ENCODE peak calls at places on chromosomes 2 and 18, in ten cellular contexts. One of them, this sample, is unnamed.
A peak's percentile ranks its signal among the peaks of the same experiment; 100 is the strongest.

GRCh38 chr2:167134381-167135072 is 246.2 kb downstream of the XIRP2 start:
- DNase-seq in EL: peak; percentile 83
- DNase-seq in epithelial cell of esophagus: peak; percentile 82
- DNase-seq in right lobe of liver: no peak
- DNase-seq in fibroblast of gingiva: peak; percentile 42
- DNase-seq in HCT116: no peak
- DNase-seq in naive thymus-derived CD8-positive, alpha-beta T cell: no peak
- DNase-seq in heart right ventricle: no peak
- DNase-seq in stimulated activated CD4-positive, alpha-beta T cell treated with anti-CD3 and anti-CD28 coated beads, TNF-alpha, amount 100 ng/mL, for 48 hours: no peak
- DNase-seq in activated CD8-positive, alpha-beta memory T cell treated with anti-CD3 and anti-CD28 coated beads, Interleukin-2, amount 50 U/mL, for 4 hours: no peak
- DNase-seq in this sample: no peak

GRCh38 chr18:74278058-74278457 is 13.7 kb downstream of the CYB5A start:
- DNase-seq in HCT116: no peak
- DNase-seq in naive thymus-derived CD8-positive, alpha-beta T cell: no peak
- DNase-seq in EL: no peak
- DNase-seq in fibroblast of gingiva: no peak
- DNase-seq in right lobe of liver: peak; percentile 87
- DNase-seq in activated CD8-positive, alpha-beta memory T cell treated with anti-CD3 and anti-CD28 coated beads, Interleukin-2, amount 50 U/mL, for 4 hours: no peak
- DNase-seq in heart right ventricle: no peak
- DNase-seq in epithelial cell of esophagus: no peak
- DNase-seq in stimulated activated CD4-positive, alpha-beta T cell treated with anti-CD3 and anti-CD28 coated beads, TNF-alpha, amount 100 ng/mL, for 48 hours: no peak
- DNase-seq in this sample: no peak

GRCh38 chr2:31187166-31187565 is 30.1 kb downstream of the CAPN14 start:
- DNase-seq in fibroblast of gingiva: no peak
- DNase-seq in activated CD8-positive, alpha-beta memory T cell treated with anti-CD3 and anti-CD28 coated beads, Interleukin-2, amount 50 U/mL, for 4 hours: no peak
- DNase-seq in right lobe of liver: no peak
- DNase-seq in stimulated activated CD4-positive, alpha-beta T cell treated with anti-CD3 and anti-CD28 coated beads, TNF-alpha, amount 100 ng/mL, for 48 hours: no peak
- DNase-seq in EL: no peak
- DNase-seq in naive thymus-derived CD8-positive, alpha-beta T cell: no peak
- DNase-seq in heart right ventricle: no peak
- DNase-seq in HCT116: no peak
- DNase-seq in epithelial cell of esophagus: no peak
- DNase-seq in this sample: no peak

GRCh38 chr2:188291617-188292445 is at the start of gene GULP1:
- DNase-seq in heart right ventricle: peak; percentile 76
- DNase-seq in right lobe of liver: peak; percentile 71
- DNase-seq in naive thymus-derived CD8-positive, alpha-beta T cell: no peak
- DNase-seq in epithelial cell of esophagus: peak; percentile 70
- DNase-seq in HCT116: no peak
- DNase-seq in activated CD8-positive, alpha-beta memory T cell treated with anti-CD3 and anti-CD28 coated beads, Interleukin-2, amount 50 U/mL, for 4 hours: no peak
- DNase-seq in EL: peak; percentile 82
- DNase-seq in stimulated activated CD4-positive, alpha-beta T cell treated with anti-CD3 and anti-CD28 coated beads, TNF-alpha, amount 100 ng/mL, for 48 hours: no peak
- DNase-seq in fibroblast of gingiva: peak; percentile 73
- DNase-seq in this sample: peak; percentile 80

GRCh38 chr2:201006704-201007103 is 43.2 kb upstream of the ORC2 start:
- DNase-seq in fibroblast of gingiva: no peak
- DNase-seq in EL: no peak
- DNase-seq in stimulated activated CD4-positive, alpha-beta T cell treated with anti-CD3 and anti-CD28 coated beads, TNF-alpha, amount 100 ng/mL, for 48 hours: no peak
- DNase-seq in naive thymus-derived CD8-positive, alpha-beta T cell: no peak
- DNase-seq in right lobe of liver: no peak
- DNase-seq in HCT116: no peak
- DNase-seq in activated CD8-positive, alpha-beta memory T cell treated with anti-CD3 and anti-CD28 coated beads, Interleukin-2, amount 50 U/mL, for 4 hours: no peak
- DNase-seq in heart right ventricle: no peak
- DNase-seq in epithelial cell of esophagus: no peak
- DNase-seq in this sample: no peak

GRCh38 chr18:11984091-11984490 is 2.8 kb downstream of the IMPA2 start:
- DNase-seq in epithelial cell of esophagus: no peak
- DNase-seq in fibroblast of gingiva: no peak
- DNase-seq in HCT116: no peak
- DNase-seq in naive thymus-derived CD8-positive, alpha-beta T cell: no peak
- DNase-seq in right lobe of liver: no peak
- DNase-seq in heart right ventricle: no peak
- DNase-seq in EL: no peak
- DNase-seq in stimulated activated CD4-positive, alpha-beta T cell treated with anti-CD3 and anti-CD28 coated beads, TNF-alpha, amount 100 ng/mL, for 48 hours: no peak
- DNase-seq in activated CD8-positive, alpha-beta memory T cell treated with anti-CD3 and anti-CD28 coated beads, Interleukin-2, amount 50 U/mL, for 4 hours: no peak
- DNase-seq in this sample: no peak

GRCh38 chr2:64562148-64562784 is 38.1 kb downstream of the AFTPH start:
- DNase-seq in right lobe of liver: no peak
- DNase-seq in HCT116: peak; percentile 10
- DNase-seq in naive thymus-derived CD8-positive, alpha-beta T cell: peak; percentile 7
- DNase-seq in epithelial cell of esophagus: peak; percentile 20
- DNase-seq in heart right ventricle: no peak
- DNase-seq in activated CD8-positive, alpha-beta memory T cell treated with anti-CD3 and anti-CD28 coated beads, Interleukin-2, amount 50 U/mL, for 4 hours: no peak
- DNase-seq in EL: peak; percentile 19
- DNase-seq in fibroblast of gingiva: peak; percentile 4
- DNase-seq in stimulated activated CD4-positive, alpha-beta T cell treated with anti-CD3 and anti-CD28 coated beads, TNF-alpha, amount 100 ng/mL, for 48 hours: no peak
- DNase-seq in this sample: no peak

GRCh38 chr18:54269924-54270844 is 867 bp downstream of the POLI start:
- DNase-seq in activated CD8-positive, alpha-beta memory T cell treated with anti-CD3 and anti-CD28 coated beads, Interleukin-2, amount 50 U/mL, for 4 hours: peak; percentile 46
- DNase-seq in heart right ventricle: peak; percentile 38
- DNase-seq in fibroblast of gingiva: peak; percentile 14
- DNase-seq in stimulated activated CD4-positive, alpha-beta T cell treated with anti-CD3 and anti-CD28 coated beads, TNF-alpha, amount 100 ng/mL, for 48 hours: no peak
- DNase-seq in epithelial cell of esophagus: peak; percentile 64
- DNase-seq in naive thymus-derived CD8-positive, alpha-beta T cell: no peak
- DNase-seq in right lobe of liver: peak; percentile 65
- DNase-seq in HCT116: peak; percentile 68
- DNase-seq in EL: peak; percentile 35
- DNase-seq in this sample: no peak

GRCh38 chr2:44716131-44716530 is 225.4 kb upstream of the SIX3 start:
- DNase-seq in fibroblast of gingiva: peak; percentile 5
- DNase-seq in stimulated activated CD4-positive, alpha-beta T cell treated with anti-CD3 and anti-CD28 coated beads, TNF-alpha, amount 100 ng/mL, for 48 hours: no peak
- DNase-seq in naive thymus-derived CD8-positive, alpha-beta T cell: no peak
- DNase-seq in heart right ventricle: no peak
- DNase-seq in activated CD8-positive, alpha-beta memory T cell treated with anti-CD3 and anti-CD28 coated beads, Interleukin-2, amount 50 U/mL, for 4 hours: no peak
- DNase-seq in EL: no peak
- DNase-seq in right lobe of liver: no peak
- DNase-seq in HCT116: no peak
- DNase-seq in epithelial cell of esophagus: no peak
- DNase-seq in this sample: no peak

GRCh38 chr2:48197618-48198017 is 291.3 kb upstream of the FBXO11 start:
- DNase-seq in naive thymus-derived CD8-positive, alpha-beta T cell: no peak
- DNase-seq in activated CD8-positive, alpha-beta memory T cell treated with anti-CD3 and anti-CD28 coated beads, Interleukin-2, amount 50 U/mL, for 4 hours: no peak
- DNase-seq in heart right ventricle: no peak
- DNase-seq in epithelial cell of esophagus: no peak
- DNase-seq in fibroblast of gingiva: no peak
- DNase-seq in HCT116: no peak
- DNase-seq in EL: no peak
- DNase-seq in right lobe of liver: no peak
- DNase-seq in stimulated activated CD4-positive, alpha-beta T cell treated with anti-CD3 and anti-CD28 coated beads, TNF-alpha, amount 100 ng/mL, for 48 hours: no peak
- DNase-seq in this sample: no peak

GRCh38 chr2:173427887-173428683 is 73.4 kb downstream of the CDCA7 start:
- DNase-seq in naive thymus-derived CD8-positive, alpha-beta T cell: no peak
- DNase-seq in epithelial cell of esophagus: peak; percentile 95
- DNase-seq in right lobe of liver: peak; percentile 73
- DNase-seq in stimulated activated CD4-positive, alpha-beta T cell treated with anti-CD3 and anti-CD28 coated beads, TNF-alpha, amount 100 ng/mL, for 48 hours: no peak
- DNase-seq in EL: peak; percentile 15
- DNase-seq in fibroblast of gingiva: peak; percentile 46
- DNase-seq in HCT116: no peak
- DNase-seq in heart right ventricle: peak; percentile 62
- DNase-seq in activated CD8-positive, alpha-beta memory T cell treated with anti-CD3 and anti-CD28 coated beads, Interleukin-2, amount 50 U/mL, for 4 hours: no peak
- DNase-seq in this sample: peak; percentile 66

GRCh38 chr2:98899041-98899702 is 36.9 kb downstream of the CRACDL start:
- DNase-seq in activated CD8-positive, alpha-beta memory T cell treated with anti-CD3 and anti-CD28 coated beads, Interleukin-2, amount 50 U/mL, for 4 hours: no peak
- DNase-seq in naive thymus-derived CD8-positive, alpha-beta T cell: no peak
- DNase-seq in right lobe of liver: no peak
- DNase-seq in stimulated activated CD4-positive, alpha-beta T cell treated with anti-CD3 and anti-CD28 coated beads, TNF-alpha, amount 100 ng/mL, for 48 hours: no peak
- DNase-seq in EL: no peak
- DNase-seq in HCT116: no peak
- DNase-seq in fibroblast of gingiva: no peak
- DNase-seq in epithelial cell of esophagus: no peak
- DNase-seq in heart right ventricle: no peak
- DNase-seq in this sample: no peak

GRCh38 chr2:46297546-46298271 is 502 bp downstream of the EPAS1 start:
- DNase-seq in heart right ventricle: peak; percentile 78
- DNase-seq in fibroblast of gingiva: no peak
- DNase-seq in right lobe of liver: peak; percentile 95
- DNase-seq in stimulated activated CD4-positive, alpha-beta T cell treated with anti-CD3 and anti-CD28 coated beads, TNF-alpha, amount 100 ng/mL, for 48 hours: peak; percentile 68
- DNase-seq in activated CD8-positive, alpha-beta memory T cell treated with anti-CD3 and anti-CD28 coated beads, Interleukin-2, amount 50 U/mL, for 4 hours: peak; percentile 81
- DNase-seq in epithelial cell of esophagus: peak; percentile 87
- DNase-seq in HCT116: no peak
- DNase-seq in naive thymus-derived CD8-positive, alpha-beta T cell: peak; percentile 58
- DNase-seq in EL: peak; percentile 25
- DNase-seq in this sample: peak; percentile 75

GRCh38 chr2:42105330-42106256 is 57.8 kb downstream of the PKDCC start:
- DNase-seq in activated CD8-positive, alpha-beta memory T cell treated with anti-CD3 and anti-CD28 coated beads, Interleukin-2, amount 50 U/mL, for 4 hours: peak; percentile 81
- DNase-seq in heart right ventricle: peak; percentile 51
- DNase-seq in right lobe of liver: peak; percentile 80
- DNase-seq in naive thymus-derived CD8-positive, alpha-beta T cell: peak; percentile 90
- DNase-seq in stimulated activated CD4-positive, alpha-beta T cell treated with anti-CD3 and anti-CD28 coated beads, TNF-alpha, amount 100 ng/mL, for 48 hours: peak; percentile 64
- DNase-seq in fibroblast of gingiva: no peak
- DNase-seq in HCT116: no peak
- DNase-seq in EL: no peak
- DNase-seq in epithelial cell of esophagus: no peak
- DNase-seq in this sample: peak; percentile 65

GRCh38 chr2:111121028-111121872 is 536 bp downstream of the BCL2L11 start:
- DNase-seq in epithelial cell of esophagus: peak; percentile 50
- DNase-seq in EL: peak; percentile 53
- DNase-seq in naive thymus-derived CD8-positive, alpha-beta T cell: peak; percentile 39
- DNase-seq in heart right ventricle: peak; percentile 38
- DNase-seq in HCT116: no peak
- DNase-seq in stimulated activated CD4-positive, alpha-beta T cell treated with anti-CD3 and anti-CD28 coated beads, TNF-alpha, amount 100 ng/mL, for 48 hours: peak; percentile 41
- DNase-seq in activated CD8-positive, alpha-beta memory T cell treated with anti-CD3 and anti-CD28 coated beads, Interleukin-2, amount 50 U/mL, for 4 hours: peak; percentile 53
- DNase-seq in right lobe of liver: peak; percentile 77
- DNase-seq in fibroblast of gingiva: no peak
- DNase-seq in this sample: peak; percentile 56

GRCh38 chr18:62198259-62198658 is 11.2 kb downstream of the RELCH start:
- DNase-seq in epithelial cell of esophagus: peak; percentile 95
- DNase-seq in stimulated activated CD4-positive, alpha-beta T cell treated with anti-CD3 and anti-CD28 coated beads, TNF-alpha, amount 100 ng/mL, for 48 hours: no peak
- DNase-seq in right lobe of liver: no peak
- DNase-seq in HCT116: no peak
- DNase-seq in EL: no peak
- DNase-seq in naive thymus-derived CD8-positive, alpha-beta T cell: no peak
- DNase-seq in activated CD8-positive, alpha-beta memory T cell treated with anti-CD3 and anti-CD28 coated beads, Interleukin-2, amount 50 U/mL, for 4 hours: no peak
- DNase-seq in fibroblast of gingiva: no peak
- DNase-seq in heart right ventricle: no peak
- DNase-seq in this sample: no peak

GRCh38 chr2:190637903-190638618 is 10.8 kb upstream of the NAB1 start:
- DNase-seq in fibroblast of gingiva: no peak
- DNase-seq in EL: no peak
- DNase-seq in activated CD8-positive, alpha-beta memory T cell treated with anti-CD3 and anti-CD28 coated beads, Interleukin-2, amount 50 U/mL, for 4 hours: no peak
- DNase-seq in naive thymus-derived CD8-positive, alpha-beta T cell: no peak
- DNase-seq in stimulated activated CD4-positive, alpha-beta T cell treated with anti-CD3 and anti-CD28 coated beads, TNF-alpha, amount 100 ng/mL, for 48 hours: no peak
- DNase-seq in HCT116: no peak
- DNase-seq in right lobe of liver: peak; percentile 85
- DNase-seq in heart right ventricle: peak; percentile 62
- DNase-seq in epithelial cell of esophagus: no peak
- DNase-seq in this sample: peak; percentile 75

GRCh38 chr2:172297531-172297930 is 129.9 kb upstream of the ITGA6 start:
- DNase-seq in stimulated activated CD4-positive, alpha-beta T cell treated with anti-CD3 and anti-CD28 coated beads, TNF-alpha, amount 100 ng/mL, for 48 hours: no peak
- DNase-seq in activated CD8-positive, alpha-beta memory T cell treated with anti-CD3 and anti-CD28 coated beads, Interleukin-2, amount 50 U/mL, for 4 hours: no peak
- DNase-seq in EL: no peak
- DNase-seq in right lobe of liver: no peak
- DNase-seq in HCT116: no peak
- DNase-seq in fibroblast of gingiva: no peak
- DNase-seq in heart right ventricle: no peak
- DNase-seq in epithelial cell of esophagus: no peak
- DNase-seq in naive thymus-derived CD8-positive, alpha-beta T cell: no peak
- DNase-seq in this sample: no peak

GRCh38 chr18:41761329-41762028 is 193.6 kb upstream of the PIK3C3 start:
- DNase-seq in right lobe of liver: no peak
- DNase-seq in stimulated activated CD4-positive, alpha-beta T cell treated with anti-CD3 and anti-CD28 coated beads, TNF-alpha, amount 100 ng/mL, for 48 hours: no peak
- DNase-seq in activated CD8-positive, alpha-beta memory T cell treated with anti-CD3 and anti-CD28 coated beads, Interleukin-2, amount 50 U/mL, for 4 hours: no peak
- DNase-seq in HCT116: no peak
- DNase-seq in fibroblast of gingiva: peak; percentile 60
- DNase-seq in epithelial cell of esophagus: peak; percentile 93
- DNase-seq in EL: peak; percentile 92
- DNase-seq in naive thymus-derived CD8-positive, alpha-beta T cell: no peak
- DNase-seq in heart right ventricle: no peak
- DNase-seq in this sample: no peak

GRCh38 chr2:133085646-133086045 is 415.6 kb upstream of the LYPD1 start:
- DNase-seq in heart right ventricle: no peak
- DNase-seq in stimulated activated CD4-positive, alpha-beta T cell treated with anti-CD3 and anti-CD28 coated beads, TNF-alpha, amount 100 ng/mL, for 48 hours: no peak
- DNase-seq in epithelial cell of esophagus: no peak
- DNase-seq in right lobe of liver: no peak
- DNase-seq in naive thymus-derived CD8-positive, alpha-beta T cell: no peak
- DNase-seq in EL: no peak
- DNase-seq in activated CD8-positive, alpha-beta memory T cell treated with anti-CD3 and anti-CD28 coated beads, Interleukin-2, amount 50 U/mL, for 4 hours: no peak
- DNase-seq in HCT116: no peak
- DNase-seq in fibroblast of gingiva: no peak
- DNase-seq in this sample: no peak

GRCh38 chr2:65453916-65454315 is 21.5 kb upstream of the SPRED2 start:
- DNase-seq in EL: peak; percentile 53
- DNase-seq in heart right ventricle: no peak
- DNase-seq in naive thymus-derived CD8-positive, alpha-beta T cell: no peak
- DNase-seq in HCT116: no peak
- DNase-seq in fibroblast of gingiva: no peak
- DNase-seq in right lobe of liver: no peak
- DNase-seq in activated CD8-positive, alpha-beta memory T cell treated with anti-CD3 and anti-CD28 coated beads, Interleukin-2, amount 50 U/mL, for 4 hours: no peak
- DNase-seq in epithelial cell of esophagus: peak; percentile 68
- DNase-seq in stimulated activated CD4-positive, alpha-beta T cell treated with anti-CD3 and anti-CD28 coated beads, TNF-alpha, amount 100 ng/mL, for 48 hours: no peak
- DNase-seq in this sample: no peak

GRCh38 chr2:111534816-111535803 is 348.9 kb downstream of the ANAPC1 start:
- DNase-seq in activated CD8-positive, alpha-beta memory T cell treated with anti-CD3 and anti-CD28 coated beads, Interleukin-2, amount 50 U/mL, for 4 hours: no peak
- DNase-seq in right lobe of liver: no peak
- DNase-seq in epithelial cell of esophagus: peak; percentile 16
- DNase-seq in fibroblast of gingiva: peak; percentile 16
- DNase-seq in naive thymus-derived CD8-positive, alpha-beta T cell: no peak
- DNase-seq in heart right ventricle: no peak
- DNase-seq in EL: peak; percentile 66
- DNase-seq in HCT116: no peak
- DNase-seq in stimulated activated CD4-positive, alpha-beta T cell treated with anti-CD3 and anti-CD28 coated beads, TNF-alpha, amount 100 ng/mL, for 48 hours: no peak
- DNase-seq in this sample: no peak

GRCh38 chr18:64993695-64994094 is 757.1 kb upstream of the CDH7 start:
- DNase-seq in stimulated activated CD4-positive, alpha-beta T cell treated with anti-CD3 and anti-CD28 coated beads, TNF-alpha, amount 100 ng/mL, for 48 hours: no peak
- DNase-seq in heart right ventricle: no peak
- DNase-seq in HCT116: no peak
- DNase-seq in activated CD8-positive, alpha-beta memory T cell treated with anti-CD3 and anti-CD28 coated beads, Interleukin-2, amount 50 U/mL, for 4 hours: no peak
- DNase-seq in epithelial cell of esophagus: no peak
- DNase-seq in naive thymus-derived CD8-positive, alpha-beta T cell: no peak
- DNase-seq in fibroblast of gingiva: no peak
- DNase-seq in right lobe of liver: no peak
- DNase-seq in EL: no peak
- DNase-seq in this sample: no peak

GRCh38 chr2:210188190-210188589 is 17.0 kb upstream of the KANSL1L start:
- DNase-seq in EL: no peak
- DNase-seq in stimulated activated CD4-positive, alpha-beta T cell treated with anti-CD3 and anti-CD28 coated beads, TNF-alpha, amount 100 ng/mL, for 48 hours: no peak
- DNase-seq in heart right ventricle: no peak
- DNase-seq in naive thymus-derived CD8-positive, alpha-beta T cell: no peak
- DNase-seq in fibroblast of gingiva: no peak
- DNase-seq in epithelial cell of esophagus: no peak
- DNase-seq in HCT116: no peak
- DNase-seq in right lobe of liver: no peak
- DNase-seq in activated CD8-positive, alpha-beta memory T cell treated with anti-CD3 and anti-CD28 coated beads, Interleukin-2, amount 50 U/mL, for 4 hours: no peak
- DNase-seq in this sample: no peak

GRCh38 chr2:68388772-68389171 is 23.7 kb downstream of the PLEK start:
- DNase-seq in right lobe of liver: no peak
- DNase-seq in naive thymus-derived CD8-positive, alpha-beta T cell: no peak
- DNase-seq in activated CD8-positive, alpha-beta memory T cell treated with anti-CD3 and anti-CD28 coated beads, Interleukin-2, amount 50 U/mL, for 4 hours: no peak
- DNase-seq in EL: no peak
- DNase-seq in heart right ventricle: no peak
- DNase-seq in fibroblast of gingiva: no peak
- DNase-seq in stimulated activated CD4-positive, alpha-beta T cell treated with anti-CD3 and anti-CD28 coated beads, TNF-alpha, amount 100 ng/mL, for 48 hours: no peak
- DNase-seq in epithelial cell of esophagus: peak; percentile 7
- DNase-seq in HCT116: no peak
- DNase-seq in this sample: no peak

GRCh38 chr2:190043441-190043840 is 19.1 kb downstream of the MSTN start:
- DNase-seq in EL: no peak
- DNase-seq in fibroblast of gingiva: peak; percentile 76
- DNase-seq in activated CD8-positive, alpha-beta memory T cell treated with anti-CD3 and anti-CD28 coated beads, Interleukin-2, amount 50 U/mL, for 4 hours: no peak
- DNase-seq in heart right ventricle: no peak
- DNase-seq in right lobe of liver: no peak
- DNase-seq in stimulated activated CD4-positive, alpha-beta T cell treated with anti-CD3 and anti-CD28 coated beads, TNF-alpha, amount 100 ng/mL, for 48 hours: no peak
- DNase-seq in epithelial cell of esophagus: peak; percentile 4
- DNase-seq in HCT116: no peak
- DNase-seq in naive thymus-derived CD8-positive, alpha-beta T cell: no peak
- DNase-seq in this sample: no peak

GRCh38 chr2:84906108-84906899 is 848 bp downstream of the TMSB10 start:
- DNase-seq in EL: no peak
- DNase-seq in fibroblast of gingiva: no peak
- DNase-seq in heart right ventricle: peak; percentile 40
- DNase-seq in stimulated activated CD4-positive, alpha-beta T cell treated with anti-CD3 and anti-CD28 coated beads, TNF-alpha, amount 100 ng/mL, for 48 hours: no peak
- DNase-seq in naive thymus-derived CD8-positive, alpha-beta T cell: no peak
- DNase-seq in right lobe of liver: peak; percentile 74
- DNase-seq in activated CD8-positive, alpha-beta memory T cell treated with anti-CD3 and anti-CD28 coated beads, Interleukin-2, amount 50 U/mL, for 4 hours: peak; percentile 65
- DNase-seq in HCT116: no peak
- DNase-seq in epithelial cell of esophagus: peak; percentile 18
- DNase-seq in this sample: peak; percentile 56

GRCh38 chr2:176136375-176137248 is 7.1 kb downstream of the HOXD8 start:
- DNase-seq in heart right ventricle: no peak
- DNase-seq in fibroblast of gingiva: no peak
- DNase-seq in naive thymus-derived CD8-positive, alpha-beta T cell: no peak
- DNase-seq in epithelial cell of esophagus: peak; percentile 14
- DNase-seq in HCT116: no peak
- DNase-seq in stimulated activated CD4-positive, alpha-beta T cell treated with anti-CD3 and anti-CD28 coated beads, TNF-alpha, amount 100 ng/mL, for 48 hours: no peak
- DNase-seq in EL: peak; percentile 57
- DNase-seq in activated CD8-positive, alpha-beta memory T cell treated with anti-CD3 and anti-CD28 coated beads, Interleukin-2, amount 50 U/mL, for 4 hours: no peak
- DNase-seq in right lobe of liver: no peak
- DNase-seq in this sample: no peak